ENCODE peak calls at places on chromosomes 11 and 22, in six cellular contexts. One of them, this sample, is unnamed.

GRCh38 chr11:105109855-105110750 is 29.5 kb downstream of the CARD18 start:
- ATAC-seq in CD8-positive, alpha-beta T cell: no peak
- ATAC-seq in left lung: peak; percentile 57
- ATAC-seq in upper lobe of right lung: peak; percentile 58
- ATAC-seq in pancreas: no peak
- ATAC-seq in IMR-90: no peak
- ATAC-seq in this sample: no peak

GRCh38 chr22:33380789-33381530 is 322.8 kb upstream of the SYN3 start:
- ATAC-seq in CD8-positive, alpha-beta T cell: no peak
- ATAC-seq in left lung: peak; percentile 89
- ATAC-seq in upper lobe of right lung: no peak
- ATAC-seq in pancreas: no peak
- ATAC-seq in IMR-90: peak; percentile 98
- ATAC-seq in this sample: no peak

GRCh38 chr11:8699903-8700302 is 17.3 kb downstream of the RPL27A start:
- ATAC-seq in CD8-positive, alpha-beta T cell: no peak
- ATAC-seq in left lung: peak; percentile 26
- ATAC-seq in upper lobe of right lung: peak; percentile 7
- ATAC-seq in pancreas: peak; percentile 82
- ATAC-seq in IMR-90: peak; percentile 78
- ATAC-seq in this sample: peak; percentile 63

GRCh38 chr11:19345519-19345847 is 104.7 kb upstream of the E2F8 start:
- ATAC-seq in CD8-positive, alpha-beta T cell: no peak
- ATAC-seq in left lung: peak; percentile 52
- ATAC-seq in upper lobe of right lung: peak; percentile 47
- ATAC-seq in pancreas: peak; percentile 66
- ATAC-seq in IMR-90: peak; percentile 69
- ATAC-seq in this sample: peak; percentile 48

GRCh38 chr11:15865212-15865987 is 490.9 kb downstream of the SOX6 start:
- ATAC-seq in CD8-positive, alpha-beta T cell: no peak
- ATAC-seq in left lung: no peak
- ATAC-seq in upper lobe of right lung: no peak
- ATAC-seq in pancreas: no peak
- ATAC-seq in IMR-90: no peak
- ATAC-seq in this sample: no peak

GRCh38 chr22:32809786-32810185 is 8.3 kb downstream of the TIMP3 start:
- ATAC-seq in CD8-positive, alpha-beta T cell: no peak
- ATAC-seq in left lung: no peak
- ATAC-seq in upper lobe of right lung: no peak
- ATAC-seq in pancreas: no peak
- ATAC-seq in IMR-90: no peak
- ATAC-seq in this sample: no peak

GRCh38 chr22:47032091-47032943 is 269.9 kb downstream of the TBC1D22A start:
- ATAC-seq in CD8-positive, alpha-beta T cell: no peak
- ATAC-seq in left lung: peak; percentile 87
- ATAC-seq in upper lobe of right lung: peak; percentile 83
- ATAC-seq in pancreas: peak; percentile 85
- ATAC-seq in IMR-90: no peak
- ATAC-seq in this sample: no peak

GRCh38 chr22:29627196-29627535 is 23.7 kb downstream of the NF2 start:
- ATAC-seq in CD8-positive, alpha-beta T cell: no peak
- ATAC-seq in left lung: no peak
- ATAC-seq in upper lobe of right lung: no peak
- ATAC-seq in pancreas: no peak
- ATAC-seq in IMR-90: no peak
- ATAC-seq in this sample: no peak

GRCh38 chr11:114064216-114064615 is 4.7 kb downstream of the ZBTB16 start:
- ATAC-seq in CD8-positive, alpha-beta T cell: no peak
- ATAC-seq in left lung: no peak
- ATAC-seq in upper lobe of right lung: no peak
- ATAC-seq in pancreas: no peak
- ATAC-seq in IMR-90: no peak
- ATAC-seq in this sample: no peak

GRCh38 chr11:118607401-118608267 is at the start of gene PHLDB1:
- ATAC-seq in CD8-positive, alpha-beta T cell: peak; percentile 5
- ATAC-seq in left lung: peak; percentile 57
- ATAC-seq in upper lobe of right lung: peak; percentile 52
- ATAC-seq in pancreas: peak; percentile 63
- ATAC-seq in IMR-90: peak; percentile 35
- ATAC-seq in this sample: peak; percentile 50

GRCh38 chr11:130202818-130203671 is 43.5 kb downstream of the ST14 start:
- ATAC-seq in CD8-positive, alpha-beta T cell: no peak
- ATAC-seq in left lung: no peak
- ATAC-seq in upper lobe of right lung: peak; percentile 36
- ATAC-seq in pancreas: no peak
- ATAC-seq in IMR-90: no peak
- ATAC-seq in this sample: no peak

GRCh38 chr11:18013790-18014507 is 1.1 kb upstream of the SERGEF start:
- ATAC-seq in CD8-positive, alpha-beta T cell: no peak
- ATAC-seq in left lung: no peak
- ATAC-seq in upper lobe of right lung: no peak
- ATAC-seq in pancreas: peak; percentile 2
- ATAC-seq in IMR-90: no peak
- ATAC-seq in this sample: no peak

GRCh38 chr11:12356944-12357655 is 20.3 kb upstream of the PARVA start:
- ATAC-seq in CD8-positive, alpha-beta T cell: peak; percentile 57
- ATAC-seq in left lung: no peak
- ATAC-seq in upper lobe of right lung: no peak
- ATAC-seq in pancreas: no peak
- ATAC-seq in IMR-90: no peak
- ATAC-seq in this sample: no peak

GRCh38 chr11:129323896-129324522 is 51.6 kb upstream of the BARX2 start:
- ATAC-seq in CD8-positive, alpha-beta T cell: no peak
- ATAC-seq in left lung: peak; percentile 94
- ATAC-seq in upper lobe of right lung: peak; percentile 92
- ATAC-seq in pancreas: peak; percentile 95
- ATAC-seq in IMR-90: peak; percentile 80
- ATAC-seq in this sample: peak; percentile 84

GRCh38 chr11:72079776-72080325 is 491 bp downstream of the NUMA1 start:
- ATAC-seq in CD8-positive, alpha-beta T cell: peak; percentile 24
- ATAC-seq in left lung: peak; percentile 54
- ATAC-seq in upper lobe of right lung: no peak
- ATAC-seq in pancreas: peak; percentile 49
- ATAC-seq in IMR-90: peak; percentile 47
- ATAC-seq in this sample: no peak

GRCh38 chr11:61512435-61512834 is 3.9 kb downstream of the LRRC10B start:
- ATAC-seq in CD8-positive, alpha-beta T cell: no peak
- ATAC-seq in left lung: no peak
- ATAC-seq in upper lobe of right lung: no peak
- ATAC-seq in pancreas: no peak
- ATAC-seq in IMR-90: no peak
- ATAC-seq in this sample: no peak

GRCh38 chr22:35458547-35459422 is 58.8 kb downstream of the MCM5 start:
- ATAC-seq in CD8-positive, alpha-beta T cell: no peak
- ATAC-seq in left lung: no peak
- ATAC-seq in upper lobe of right lung: peak; percentile 11
- ATAC-seq in pancreas: no peak
- ATAC-seq in IMR-90: no peak
- ATAC-seq in this sample: no peak

GRCh38 chr11:68090706-68091105 is 30.5 kb downstream of the CHKA start:
- ATAC-seq in CD8-positive, alpha-beta T cell: no peak
- ATAC-seq in left lung: peak; percentile 85
- ATAC-seq in upper lobe of right lung: peak; percentile 89
- ATAC-seq in pancreas: peak; percentile 87
- ATAC-seq in IMR-90: no peak
- ATAC-seq in this sample: no peak

GRCh38 chr22:36775589-36775965 is 342 bp downstream of the IFT27 start:
- ATAC-seq in CD8-positive, alpha-beta T cell: peak; percentile 4
- ATAC-seq in left lung: peak; percentile 16
- ATAC-seq in upper lobe of right lung: peak; percentile 1
- ATAC-seq in pancreas: peak; percentile 35
- ATAC-seq in IMR-90: peak; percentile 2
- ATAC-seq in this sample: peak; percentile 0

GRCh38 chr11:28107331-28107725 is 628 bp downstream of the KIF18A start:
- ATAC-seq in CD8-positive, alpha-beta T cell: peak; percentile 7
- ATAC-seq in left lung: peak; percentile 3
- ATAC-seq in upper lobe of right lung: no peak
- ATAC-seq in pancreas: no peak
- ATAC-seq in IMR-90: peak; percentile 2
- ATAC-seq in this sample: no peak

GRCh38 chr11:102467853-102468580 is 15.5 kb upstream of the TMEM123 start:
- ATAC-seq in CD8-positive, alpha-beta T cell: no peak
- ATAC-seq in left lung: peak; percentile 29
- ATAC-seq in upper lobe of right lung: no peak
- ATAC-seq in pancreas: peak; percentile 29
- ATAC-seq in IMR-90: no peak
- ATAC-seq in this sample: no peak

GRCh38 chr11:57124912-57125311 is 56.8 kb upstream of the LRRC55 start:
- ATAC-seq in CD8-positive, alpha-beta T cell: no peak
- ATAC-seq in left lung: no peak
- ATAC-seq in upper lobe of right lung: no peak
- ATAC-seq in pancreas: no peak
- ATAC-seq in IMR-90: no peak
- ATAC-seq in this sample: no peak

GRCh38 chr11:89491141-89491690 is at the start of gene NOX4:
- ATAC-seq in CD8-positive, alpha-beta T cell: no peak
- ATAC-seq in left lung: peak; percentile 69
- ATAC-seq in upper lobe of right lung: peak; percentile 86
- ATAC-seq in pancreas: peak; percentile 74
- ATAC-seq in IMR-90: peak; percentile 86
- ATAC-seq in this sample: peak; percentile 71

GRCh38 chr11:6681505-6681904 is 1.6 kb downstream of the MRPL17 start:
- ATAC-seq in CD8-positive, alpha-beta T cell: no peak
- ATAC-seq in left lung: no peak
- ATAC-seq in upper lobe of right lung: no peak
- ATAC-seq in pancreas: no peak
- ATAC-seq in IMR-90: no peak
- ATAC-seq in this sample: no peak
- H3K4me3 ChIP-seq in CD8-positive, alpha-beta T cell: no peak overlapping the region
- H3K4me3 ChIP-seq in left lung: no peak overlapping the region
- H3K4me3 ChIP-seq in upper lobe of right lung: peak overlapping the region; percentile 96
- H3K4me3 ChIP-seq in pancreas: no peak overlapping the region
- H3K4me3 ChIP-seq in IMR-90: no peak overlapping the region
- H3K4me3 ChIP-seq in this sample: peak overlapping the region; percentile 87

GRCh38 chr11:134033696-134034491 is 35.0 kb upstream of the JAM3 start:
- ATAC-seq in CD8-positive, alpha-beta T cell: peak; percentile 84
- ATAC-seq in left lung: peak; percentile 86
- ATAC-seq in upper lobe of right lung: peak; percentile 80
- ATAC-seq in pancreas: peak; percentile 87
- ATAC-seq in IMR-90: peak; percentile 92
- ATAC-seq in this sample: peak; percentile 90
- H3K27me3 ChIP-seq in CD8-positive, alpha-beta T cell: no peaks in the 10 kb centered on the region
- H3K27me3 ChIP-seq in left lung: no peaks in the 10 kb centered on the region
- H3K27me3 ChIP-seq in upper lobe of right lung: peaks cover 10% of the 10 kb centered on the region
- H3K27me3 ChIP-seq in pancreas: no peaks in the 10 kb centered on the region
- H3K27me3 ChIP-seq in IMR-90: peaks cover 32% of the 10 kb centered on the region
- H3K27me3 ChIP-seq in this sample: no peaks in the 10 kb centered on the region

GRCh38 chr11:74022541-74022940 is 13.7 kb upstream of the UCP3 start:
- ATAC-seq in CD8-positive, alpha-beta T cell: no peak
- ATAC-seq in left lung: no peak
- ATAC-seq in upper lobe of right lung: no peak
- ATAC-seq in pancreas: no peak
- ATAC-seq in IMR-90: no peak
- ATAC-seq in this sample: no peak

GRCh38 chr11:74023291-74023690 is 14.4 kb upstream of the UCP3 start:
- ATAC-seq in CD8-positive, alpha-beta T cell: no peak
- ATAC-seq in left lung: no peak
- ATAC-seq in upper lobe of right lung: no peak
- ATAC-seq in pancreas: no peak
- ATAC-seq in IMR-90: no peak
- ATAC-seq in this sample: no peak

GRCh38 chr11:74021998-74022397 is 13.1 kb upstream of the UCP3 start:
- ATAC-seq in CD8-positive, alpha-beta T cell: no peak
- ATAC-seq in left lung: no peak
- ATAC-seq in upper lobe of right lung: no peak
- ATAC-seq in pancreas: no peak
- ATAC-seq in IMR-90: no peak
- ATAC-seq in this sample: no peak

GRCh38 chr11:74024630-74025029 is 15.7 kb upstream of the UCP3 start:
- ATAC-seq in CD8-positive, alpha-beta T cell: no peak
- ATAC-seq in left lung: peak; percentile 21
- ATAC-seq in upper lobe of right lung: peak; percentile 8
- ATAC-seq in pancreas: peak; percentile 17
- ATAC-seq in IMR-90: peak; percentile 50
- ATAC-seq in this sample: peak; percentile 87

GRCh38 chr11:74025467-74026166 is 16.7 kb upstream of the UCP3 start:
- ATAC-seq in CD8-positive, alpha-beta T cell: no peak
- ATAC-seq in left lung: peak; percentile 32
- ATAC-seq in upper lobe of right lung: peak; percentile 32
- ATAC-seq in pancreas: peak; percentile 36
- ATAC-seq in IMR-90: peak; percentile 45
- ATAC-seq in this sample: no peak
- H3K4me3 ChIP-seq in CD8-positive, alpha-beta T cell: no peak overlapping the region
- H3K4me3 ChIP-seq in left lung: no peak overlapping the region
- H3K4me3 ChIP-seq in upper lobe of right lung: no peak overlapping the region
- H3K4me3 ChIP-seq in pancreas: no peak overlapping the region
- H3K4me3 ChIP-seq in IMR-90: no peak overlapping the region
- H3K4me3 ChIP-seq in this sample: no peak overlapping the region

DNA sequence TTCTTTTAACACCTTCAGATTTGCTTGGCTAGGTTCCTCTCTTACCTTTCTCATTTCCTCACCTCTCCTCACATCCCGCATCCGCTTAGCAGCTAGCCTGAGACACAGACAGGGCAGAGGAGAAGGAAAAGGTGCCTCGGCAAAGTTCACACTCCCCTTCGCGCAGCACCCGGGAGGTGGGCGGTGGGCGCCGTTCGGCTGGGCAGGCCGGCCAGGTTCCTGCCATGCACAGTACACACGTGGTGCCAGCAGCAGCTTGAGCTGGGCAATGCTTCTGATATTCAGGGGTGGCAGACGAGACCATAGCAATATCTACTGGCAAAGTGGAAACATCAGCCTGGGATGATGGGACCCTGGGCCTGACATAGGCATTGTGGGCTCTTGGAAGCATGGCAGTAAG is 3.3 kb downstream of the NTM start:
- ATAC-seq in CD8-positive, alpha-beta T cell: no peak
- ATAC-seq in left lung: no peak
- ATAC-seq in upper lobe of right lung: no peak
- ATAC-seq in pancreas: no peak
- ATAC-seq in IMR-90: no peak
- ATAC-seq in this sample: no peak
- H3K27me3 ChIP-seq in CD8-positive, alpha-beta T cell: no peaks in the 10 kb centered on the region
- H3K27me3 ChIP-seq in left lung: peaks cover 23% of the 10 kb centered on the region
- H3K27me3 ChIP-seq in upper lobe of right lung: peaks cover 45% of the 10 kb centered on the region
- H3K27me3 ChIP-seq in pancreas: peaks cover 4% of the 10 kb centered on the region
- H3K27me3 ChIP-seq in IMR-90: peaks cover 13% of the 10 kb centered on the region
- H3K27me3 ChIP-seq in this sample: peaks cover 56% of the 10 kb centered on the region

GRCh38 chr11:64870176-64870892 is 8.1 kb downstream of the EHD1 start:
- ATAC-seq in CD8-positive, alpha-beta T cell: no peak
- ATAC-seq in left lung: peak; percentile 18
- ATAC-seq in upper lobe of right lung: peak; percentile 46
- ATAC-seq in pancreas: peak; percentile 50
- ATAC-seq in IMR-90: peak; percentile 40
- ATAC-seq in this sample: peak; percentile 65
- H3K4me3 ChIP-seq in CD8-positive, alpha-beta T cell: peak overlapping the region; percentile 14
- H3K4me3 ChIP-seq in left lung: no peak overlapping the region
- H3K4me3 ChIP-seq in upper lobe of right lung: peak overlapping the region; percentile 10
- H3K4me3 ChIP-seq in pancreas: no peak overlapping the region
- H3K4me3 ChIP-seq in IMR-90: no peak overlapping the region
- H3K4me3 ChIP-seq in this sample: no peak overlapping the region

DNA sequence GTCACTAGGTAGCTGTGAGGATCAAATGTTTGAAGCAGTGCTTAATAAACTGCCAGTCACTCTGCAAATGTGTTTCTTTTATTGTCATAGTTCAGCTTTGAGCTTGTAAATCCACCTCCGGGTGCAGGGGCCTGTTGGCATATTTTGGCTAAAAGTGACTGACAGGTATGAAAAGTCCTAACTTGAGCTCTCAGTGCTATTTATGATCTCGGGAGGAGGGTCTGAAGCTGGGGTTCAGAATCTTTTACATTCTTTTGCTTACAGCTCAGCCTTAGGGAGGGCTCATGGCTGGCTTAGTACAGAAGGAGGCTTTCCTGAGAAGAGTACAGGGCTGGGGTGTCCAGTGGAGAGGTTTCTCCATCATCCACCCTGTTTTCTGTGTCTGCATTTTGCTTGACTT is 1.5 kb downstream of the ASPHD2 start:
- ATAC-seq in CD8-positive, alpha-beta T cell: no peak
- ATAC-seq in left lung: no peak
- ATAC-seq in upper lobe of right lung: no peak
- ATAC-seq in pancreas: no peak
- ATAC-seq in IMR-90: no peak
- ATAC-seq in this sample: no peak
- H3K27me3 ChIP-seq in CD8-positive, alpha-beta T cell: no peaks in the 10 kb centered on the region
- H3K27me3 ChIP-seq in left lung: no peaks in the 10 kb centered on the region
- H3K27me3 ChIP-seq in upper lobe of right lung: peaks cover 18% of the 10 kb centered on the region
- H3K27me3 ChIP-seq in pancreas: no peaks in the 10 kb centered on the region
- H3K27me3 ChIP-seq in IMR-90: peaks cover 19% of the 10 kb centered on the region
- H3K27me3 ChIP-seq in this sample: peaks cover 29% of the 10 kb centered on the region